ENCODE peak calls at places on chromosomes 1 and 21, in seven cellular contexts. One of them, this sample, is unnamed.

GRCh38 chr1:25874209-25874608 is 1.3 kb downstream of the PAQR7 start:
- DNase-seq in fibroblast of the aortic adventitia: no peak
- DNase-seq in HFFc6: no peak
- DNase-seq in vagina: no peak
- DNase-seq in GM13976: no peak
- DNase-seq in thoracic aorta: no peak
- DNase-seq in PC-9: no peak
- DNase-seq in this sample: no peak

GRCh38 chr1:158011714-158012113 is 18.3 kb downstream of the KIRREL1 start:
- DNase-seq in GM13976: no peak
- DNase-seq in HFFc6: no peak
- DNase-seq in vagina: no peak
- DNase-seq in thoracic aorta: no peak
- DNase-seq in PC-9: no peak
- DNase-seq in fibroblast of the aortic adventitia: peak
- DNase-seq in this sample: peak

GRCh38 chr1:175168782-175169181 is 23.8 kb downstream of the KIAA0040 start:
- DNase-seq in thoracic aorta: no peak
- DNase-seq in PC-9: no peak
- DNase-seq in fibroblast of the aortic adventitia: no peak
- DNase-seq in GM13976: no peak
- DNase-seq in vagina: no peak
- DNase-seq in HFFc6: no peak
- DNase-seq in this sample: no peak

GRCh38 chr1:20481643-20482498 is 4.1 kb downstream of the CAMK2N1 start:
- DNase-seq in vagina: no peak
- DNase-seq in PC-9: no peak
- DNase-seq in GM13976: no peak
- DNase-seq in fibroblast of the aortic adventitia: no peak
- DNase-seq in HFFc6: no peak
- DNase-seq in thoracic aorta: no peak
- DNase-seq in this sample: no peak

GRCh38 chr1:40153073-40153770 is 8.0 kb upstream of the RLF start:
- DNase-seq in vagina: no peak
- DNase-seq in fibroblast of the aortic adventitia: peak
- DNase-seq in GM13976: peak
- DNase-seq in PC-9: peak
- DNase-seq in HFFc6: peak
- DNase-seq in thoracic aorta: no peak
- DNase-seq in this sample: no peak

GRCh38 chr1:154416496-154417337 is 11.6 kb downstream of the IL6R start:
- DNase-seq in GM13976: no peak
- DNase-seq in vagina: no peak
- DNase-seq in fibroblast of the aortic adventitia: no peak
- DNase-seq in HFFc6: no peak
- DNase-seq in thoracic aorta: no peak
- DNase-seq in PC-9: no peak
- DNase-seq in this sample: no peak

GRCh38 chr1:100995196-100995983 is 30.2 kb downstream of the DPH5 start:
- DNase-seq in fibroblast of the aortic adventitia: no peak
- DNase-seq in PC-9: no peak
- DNase-seq in thoracic aorta: no peak
- DNase-seq in HFFc6: no peak
- DNase-seq in vagina: no peak
- DNase-seq in GM13976: no peak
- DNase-seq in this sample: no peak

GRCh38 chr1:201539561-201540404 is 856 bp downstream of the NAV1 start:
- DNase-seq in fibroblast of the aortic adventitia: peak
- DNase-seq in HFFc6: peak
- DNase-seq in vagina: no peak
- DNase-seq in GM13976: no peak
- DNase-seq in PC-9: peak
- DNase-seq in thoracic aorta: peak
- DNase-seq in this sample: no peak

GRCh38 chr21:38839683-38840286 is 34.1 kb downstream of the ETS2 start:
- DNase-seq in thoracic aorta: no peak
- DNase-seq in PC-9: peak
- DNase-seq in HFFc6: peak
- DNase-seq in fibroblast of the aortic adventitia: peak
- DNase-seq in vagina: peak
- DNase-seq in GM13976: no peak
- DNase-seq in this sample: no peak

GRCh38 chr1:169009666-169010065 is 96.8 kb upstream of the ATP1B1 start:
- DNase-seq in PC-9: no peak
- DNase-seq in vagina: no peak
- DNase-seq in GM13976: peak
- DNase-seq in HFFc6: no peak
- DNase-seq in fibroblast of the aortic adventitia: no peak
- DNase-seq in thoracic aorta: no peak
- DNase-seq in this sample: no peak

GRCh38 chr1:243234978-243235657 is 20.0 kb downstream of the CEP170 start:
- DNase-seq in fibroblast of the aortic adventitia: peak
- DNase-seq in thoracic aorta: no peak
- DNase-seq in PC-9: no peak
- DNase-seq in vagina: no peak
- DNase-seq in GM13976: no peak
- DNase-seq in HFFc6: peak
- DNase-seq in this sample: no peak

GRCh38 chr1:12184008-12184681 is 17.4 kb downstream of the TNFRSF1B start:
- DNase-seq in HFFc6: no peak
- DNase-seq in fibroblast of the aortic adventitia: peak
- DNase-seq in thoracic aorta: peak
- DNase-seq in vagina: no peak
- DNase-seq in GM13976: peak
- DNase-seq in PC-9: peak
- DNase-seq in this sample: peak

GRCh38 chr1:89462250-89462649 is 62.4 kb upstream of the LRRC8B start:
- DNase-seq in thoracic aorta: no peak
- DNase-seq in GM13976: no peak
- DNase-seq in HFFc6: no peak
- DNase-seq in fibroblast of the aortic adventitia: no peak
- DNase-seq in PC-9: no peak
- DNase-seq in vagina: no peak
- DNase-seq in this sample: no peak

GRCh38 chr1:21573971-21574458 is 64.8 kb downstream of the ALPL start:
- DNase-seq in PC-9: peak
- DNase-seq in thoracic aorta: no peak
- DNase-seq in HFFc6: peak
- DNase-seq in vagina: no peak
- DNase-seq in GM13976: no peak
- DNase-seq in fibroblast of the aortic adventitia: peak
- DNase-seq in this sample: peak
- TF ChIP-seq CTCF in PC-9: peak
- TF ChIP-seq CTCF in thoracic aorta: peak
- TF ChIP-seq CTCF in HFFc6: peak
- TF ChIP-seq CTCF in vagina: no peak
- TF ChIP-seq CTCF in GM13976: peak
- TF ChIP-seq CTCF in fibroblast of the aortic adventitia: peak
- TF ChIP-seq CTCF in this sample: no peak

DNA sequence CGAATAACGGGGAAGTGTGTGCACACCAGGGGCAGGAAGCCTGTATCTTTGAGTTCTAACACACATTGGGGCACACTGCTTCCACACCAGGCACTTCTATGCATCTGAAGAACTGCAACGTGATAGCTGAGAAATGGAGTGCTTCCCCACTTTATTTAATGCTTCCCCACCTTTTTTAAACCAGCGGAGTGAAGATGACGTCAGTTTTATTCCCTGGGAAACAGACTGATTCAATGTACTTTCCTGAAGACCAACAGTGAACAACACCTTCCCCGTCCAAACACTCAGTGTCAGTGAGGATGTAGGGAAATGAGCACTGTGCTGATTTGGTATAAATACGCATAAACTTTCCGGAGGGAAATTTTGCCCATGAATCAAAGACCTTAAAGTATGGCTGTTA is 87.1 kb downstream of the PGBD5 start:
- DNase-seq in HFFc6: no peak
- DNase-seq in vagina: no peak
- DNase-seq in thoracic aorta: no peak
- DNase-seq in fibroblast of the aortic adventitia: no peak
- DNase-seq in PC-9: no peak
- DNase-seq in GM13976: no peak
- DNase-seq in this sample: no peak
- TF ChIP-seq CTCF in HFFc6: no peak
- TF ChIP-seq CTCF in vagina: no peak
- TF ChIP-seq CTCF in thoracic aorta: no peak
- TF ChIP-seq CTCF in fibroblast of the aortic adventitia: no peak
- TF ChIP-seq CTCF in PC-9: no peak
- TF ChIP-seq CTCF in GM13976: no peak
- TF ChIP-seq CTCF in this sample: no peak

GRCh38 chr21:42496120-42496838 is at the start of gene RSPH1:
- DNase-seq in HFFc6: peak
- DNase-seq in fibroblast of the aortic adventitia: peak
- DNase-seq in GM13976: peak
- DNase-seq in vagina: no peak
- DNase-seq in thoracic aorta: peak
- DNase-seq in PC-9: peak
- DNase-seq in this sample: peak
- TF ChIP-seq CTCF in HFFc6: no peak
- TF ChIP-seq CTCF in fibroblast of the aortic adventitia: no peak
- TF ChIP-seq CTCF in GM13976: no peak
- TF ChIP-seq CTCF in vagina: no peak
- TF ChIP-seq CTCF in thoracic aorta: no peak
- TF ChIP-seq CTCF in PC-9: no peak
- TF ChIP-seq CTCF in this sample: no peak

DNA sequence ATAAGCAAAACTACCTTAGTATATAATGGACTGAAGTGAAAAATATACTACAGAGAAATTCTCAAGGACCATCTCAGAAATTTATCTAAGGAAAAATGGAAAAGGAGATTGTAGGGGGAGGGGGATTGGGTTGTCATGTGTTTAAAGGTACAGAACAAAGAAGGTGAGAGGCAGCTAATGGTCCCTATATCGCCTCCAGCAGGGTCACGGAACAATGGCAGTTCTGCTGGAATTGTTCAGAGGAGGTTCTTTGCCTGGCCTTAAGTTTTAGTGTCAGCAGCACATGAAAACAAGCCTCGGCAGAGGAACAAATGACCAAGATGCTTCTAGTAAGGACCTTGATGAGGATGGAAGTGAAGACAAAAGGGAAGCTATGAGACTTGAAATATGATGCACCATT is 42.0 kb upstream of the RGS2 start:
- DNase-seq in vagina: no peak
- DNase-seq in HFFc6: no peak
- DNase-seq in GM13976: no peak
- DNase-seq in fibroblast of the aortic adventitia: no peak
- DNase-seq in PC-9: no peak
- DNase-seq in thoracic aorta: no peak
- DNase-seq in this sample: no peak
- TF ChIP-seq CTCF in vagina: no peak
- TF ChIP-seq CTCF in HFFc6: no peak
- TF ChIP-seq CTCF in GM13976: no peak
- TF ChIP-seq CTCF in fibroblast of the aortic adventitia: no peak
- TF ChIP-seq CTCF in PC-9: no peak
- TF ChIP-seq CTCF in thoracic aorta: no peak
- TF ChIP-seq CTCF in this sample: no peak

DNA sequence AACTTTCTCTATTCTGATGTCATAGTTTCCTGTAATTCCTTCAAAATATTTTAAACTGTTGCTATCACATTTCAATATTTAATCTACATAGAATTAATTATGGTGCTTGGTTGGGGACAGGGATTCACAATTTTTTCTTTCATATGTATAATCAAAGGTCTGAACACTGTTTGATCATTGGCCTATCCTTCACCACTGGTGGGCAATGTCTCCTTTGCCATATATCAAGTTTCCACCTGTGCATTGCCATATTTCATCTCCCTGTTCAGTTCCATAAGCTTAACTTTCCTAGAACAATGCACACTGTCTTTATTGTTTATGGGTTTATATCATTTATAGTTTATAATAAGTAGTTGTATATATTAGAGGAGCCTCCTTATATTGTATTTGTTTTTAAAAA is 374.9 kb upstream of the PTBP2 start:
- DNase-seq in GM13976: no peak
- DNase-seq in vagina: no peak
- DNase-seq in fibroblast of the aortic adventitia: no peak
- DNase-seq in HFFc6: no peak
- DNase-seq in PC-9: no peak
- DNase-seq in thoracic aorta: no peak
- DNase-seq in this sample: no peak
- TF ChIP-seq CTCF in GM13976: no peak
- TF ChIP-seq CTCF in vagina: no peak
- TF ChIP-seq CTCF in fibroblast of the aortic adventitia: peak
- TF ChIP-seq CTCF in HFFc6: no peak
- TF ChIP-seq CTCF in PC-9: no peak
- TF ChIP-seq CTCF in thoracic aorta: no peak
- TF ChIP-seq CTCF in this sample: no peak

DNA sequence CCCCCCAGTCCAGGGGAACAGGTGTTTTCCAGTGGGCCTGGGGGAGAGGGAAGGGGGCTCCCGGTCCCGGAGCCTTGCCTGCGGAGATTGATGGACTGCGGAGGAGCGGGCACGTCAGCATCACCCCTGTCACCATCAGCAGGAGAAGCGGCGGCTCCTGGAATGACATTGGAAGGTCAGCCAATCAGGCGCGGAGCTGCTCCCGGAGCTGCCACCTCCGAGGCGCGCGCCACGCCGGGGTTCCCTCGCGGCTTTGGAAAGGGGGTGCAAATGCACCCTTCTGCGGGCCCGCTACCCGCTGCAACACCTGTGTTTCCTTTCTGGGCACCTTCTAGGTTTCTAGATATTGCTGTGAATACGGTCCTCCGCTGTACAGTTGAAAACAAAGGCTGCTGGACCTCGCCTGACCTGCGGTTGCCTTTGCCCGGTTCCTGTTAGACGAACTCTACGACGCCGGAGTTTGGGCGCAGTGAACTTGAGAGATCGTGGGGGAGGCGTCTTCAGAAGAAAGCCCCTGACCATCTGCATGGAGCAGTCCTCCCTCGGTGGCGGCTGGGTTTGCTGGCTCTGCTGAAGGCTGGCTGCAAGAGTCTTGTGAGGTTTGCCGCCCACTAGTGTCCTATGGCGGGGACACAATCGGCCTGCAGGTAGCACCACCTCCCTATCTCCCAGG is 5.3 kb downstream of the DSCAM start:
- DNase-seq in PC-9: no peak
- DNase-seq in GM13976: no peak
- DNase-seq in thoracic aorta: no peak
- DNase-seq in vagina: no peak
- DNase-seq in HFFc6: peak
- DNase-seq in fibroblast of the aortic adventitia: no peak
- DNase-seq in this sample: no peak
- TF ChIP-seq CTCF in PC-9: no peak
- TF ChIP-seq CTCF in GM13976: no peak
- TF ChIP-seq CTCF in thoracic aorta: no peak
- TF ChIP-seq CTCF in vagina: no peak
- TF ChIP-seq CTCF in HFFc6: peak
- TF ChIP-seq CTCF in fibroblast of the aortic adventitia: no peak
- TF ChIP-seq CTCF in this sample: no peak

DNA sequence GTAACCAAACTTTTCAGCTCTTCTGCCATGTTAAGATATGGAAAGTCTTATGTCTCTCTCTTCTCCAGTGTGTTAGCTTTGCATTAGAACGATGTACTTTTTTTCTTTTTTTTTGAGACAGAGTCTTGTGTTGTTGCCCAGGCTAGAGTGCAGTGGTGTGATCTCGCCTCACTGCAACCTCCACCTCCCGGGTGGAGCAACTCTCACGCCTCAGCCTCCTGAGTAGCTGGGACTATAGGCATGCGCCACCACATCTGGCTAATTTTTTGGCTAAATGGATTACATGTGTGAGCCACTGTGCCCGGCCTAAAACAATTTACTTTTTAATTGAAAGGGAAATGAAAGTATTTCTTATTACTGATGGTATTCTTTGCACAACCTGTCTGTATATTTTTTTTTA is 35.8 kb downstream of the SPEN start:
- DNase-seq in HFFc6: no peak
- DNase-seq in vagina: no peak
- DNase-seq in fibroblast of the aortic adventitia: no peak
- DNase-seq in GM13976: no peak
- DNase-seq in thoracic aorta: no peak
- DNase-seq in PC-9: no peak
- DNase-seq in this sample: no peak
- TF ChIP-seq CTCF in HFFc6: no peak
- TF ChIP-seq CTCF in vagina: no peak
- TF ChIP-seq CTCF in fibroblast of the aortic adventitia: no peak
- TF ChIP-seq CTCF in GM13976: no peak
- TF ChIP-seq CTCF in thoracic aorta: no peak
- TF ChIP-seq CTCF in PC-9: no peak
- TF ChIP-seq CTCF in this sample: no peak

This sample was measured in ovary.